ENCODE peak calls at places on chromosomes 3 and 15, in four cellular contexts. K, O, Q and P are unnamed samples.

GRCh38 chr15:27527490-27528067 is 556.6 kb downstream of the GABRG3 start:
- DNase-seq in K (no peak), Q (no peak), O (no peak), P (no peak)

GRCh38 chr3:121598564-121598963 is 5.4 kb downstream of the FBXO40 start:
- DNase-seq in O (no peak), Q (no peak), K (no peak), P (no peak)

GRCh38 chr3:112010631-112011030 is 11.9 kb downstream of the TAGLN3 start:
- DNase-seq in Q (no peak), O (no peak), K (no peak), P (no peak)

GRCh38 chr3:174397848-174398247 is 461.3 kb upstream of the NAALADL2 start:
- DNase-seq in O (no peak), K (no peak), Q (no peak), P (no peak)

GRCh38 chr3:114361391-114361790 is 67.6 kb downstream of the TIGIT start:
- DNase-seq in Q (no peak), O (no peak), K (no peak), P (no peak)

GRCh38 chr3:187101184-187102072 is 37.9 kb downstream of the RPL39L start:
- DNase-seq in Q (peak; percentile 49), O (peak; percentile 71), K (peak; percentile 72), P (no peak)

GRCh38 chr3:196528639-196529233 is 13.6 kb upstream of the SMCO1 start:
- DNase-seq in O (peak; percentile 86), K (peak; percentile 89), Q (peak; percentile 42), P (peak; percentile 64)

GRCh38 chr3:122105626-122106025 is 50.5 kb downstream of the CD86 start:
- DNase-seq in Q (peak; percentile 27), K (no peak), O (no peak), P (no peak)

GRCh38 chr3:172163320-172163719 is 123.9 kb downstream of the FNDC3B start:
- DNase-seq in Q (no peak), K (no peak), O (no peak), P (no peak)

GRCh38 chr3:192467230-192468186 is 259.8 kb downstream of the FGF12 start:
- DNase-seq in K (no peak), Q (peak; percentile 12), O (no peak), P (no peak)

GRCh38 chr3:160869825-160870224 is 113.8 kb downstream of the PPM1L start:
- DNase-seq in K (no peak), Q (no peak), O (no peak), P (no peak)

GRCh38 chr3:122973893-122974615 is 53.5 kb downstream of the SEMA5B start:
- DNase-seq in K (no peak), O (no peak), Q (no peak), P (no peak)

GRCh38 chr3:173090492-173090891 is 50.5 kb downstream of the SPATA16 start:
- DNase-seq in O (no peak), K (no peak), Q (no peak), P (no peak)

GRCh38 chr3:101989578-101990200 is 140.4 kb downstream of the NFKBIZ start:
- DNase-seq in K (no peak), O (no peak), Q (no peak), P (no peak)

GRCh38 chr15:65421360-65422215 is 1.2 kb downstream of the IGDCC4 start:
- DNase-seq in O (peak; percentile 76), Q (peak; percentile 78), K (no peak), P (peak; percentile 76)

GRCh38 chr3:161049683-161050248 is 55.4 kb downstream of the B3GALNT1 start:
- DNase-seq in K (no peak), O (no peak), Q (no peak), P (no peak)

GRCh38 chr3:51957520-51958205 is 2.5 kb downstream of the GPR62 start:
- DNase-seq in Q (no peak), O (no peak), K (no peak), P (no peak)

GRCh38 chr3:45986303-45986982 is 9.2 kb downstream of the FYCO1 start:
- DNase-seq in Q (no peak), K (peak; percentile 64), O (peak; percentile 71), P (no peak)

GRCh38 chr3:42651248-42652091 is 2.0 kb upstream of the ZBTB47 start:
- DNase-seq in O (no peak), Q (peak; percentile 16), K (no peak), P (no peak)

GRCh38 chr3:123096701-123097100 is 29.9 kb downstream of the PDIA5 start:
- DNase-seq in K (no peak), Q (peak; percentile 73), O (no peak), P (no peak)

GRCh38 chr3:47974974-47975470 is 41.2 kb downstream of the MAP4 start:
- DNase-seq in K (no peak), O (no peak), Q (no peak), P (no peak)

GRCh38 chr3:33067484-33067883 is 29.5 kb downstream of the GLB1 start:
- DNase-seq in K (no peak), Q (no peak), O (no peak), P (no peak)

GRCh38 chr3:63908081-63908736 is 4.0 kb downstream of the SCAANT1 start:
- DNase-seq in K (no peak), O (no peak), Q (no peak), P (no peak)

GRCh38 chr3:126959921-126960603 is 22.9 kb upstream of the PLXNA1 start:
- DNase-seq in Q (no peak), K (peak; percentile 45), O (no peak), P (peak; percentile 57)

GRCh38 chr3:5428607-5429516 is 241.4 kb downstream of the EDEM1 start:
- DNase-seq in Q (no peak), K (no peak), O (no peak), P (no peak)

GRCh38 chr15:59062985-59063384 is 42.0 kb upstream of the CCNB2 start:
- DNase-seq in O (no peak), K (no peak), Q (no peak), P (no peak)

GRCh38 chr3:47394140-47394855 is 13.5 kb downstream of the PTPN23 start:
- DNase-seq in K (no peak), Q (no peak), O (no peak), P (no peak)

GRCh38 chr15:71275566-71276354 is 160.5 kb downstream of the THSD4 start:
- DNase-seq in Q (no peak), K (no peak), O (no peak), P (no peak)

GRCh38 chr15:83068054-83068453 is 1.0 kb upstream of the BTBD1 start:
- DNase-seq in O (no peak), K (no peak), Q (no peak), P (no peak)

GRCh38 chr15:83066034-83066760 is 855 bp downstream of the BTBD1 start:
- DNase-seq in O (no peak), K (no peak), Q (no peak), P (no peak)

GRCh38 chr15:83067638-83067962 is 548 bp upstream of the BTBD1 start:
- DNase-seq in O (no peak), Q (no peak), K (no peak), P (no peak)

GRCh38 chr15:83065431-83065830 is 1.6 kb downstream of the BTBD1 start:
- DNase-seq in Q (no peak), K (no peak), O (no peak), P (no peak)

GRCh38 chr15:83066761-83067637 is at the start of gene BTBD1:
- DNase-seq in Q (peak; percentile 90), K (peak; percentile 97), O (peak; percentile 96), P (peak; percentile 100)
- TF ChIP-seq CTCF in Q (peak; percentile 8), K (peak; percentile 20), O (peak; percentile 24), P (peak; percentile 33)

GRCh38 chr3:50303038-50303815 is at the start of gene HYAL1:
- DNase-seq in O (peak; percentile 80), Q (peak; percentile 63), K (peak; percentile 92), P (no peak)
- TF ChIP-seq CTCF in O (no peak), Q (no peak), K (peak; percentile 32), P (peak; percentile 20)

GRCh38 chr15:63369766-63370165 is 11.9 kb downstream of the CA12 start:
- DNase-seq in Q (no peak), O (no peak), K (no peak), P (peak; percentile 11)

GRCh38 chr15:63372018-63372705 is 9.5 kb downstream of the CA12 start:
- DNase-seq in Q (no peak), O (peak; percentile 59), K (no peak), P (peak; percentile 95)

GRCh38 chr15:63369296-63369695 is 12.3 kb downstream of the CA12 start:
- DNase-seq in K (no peak), O (no peak), Q (no peak), P (no peak)

GRCh38 chr15:63371297-63371918 is 10.2 kb downstream of the CA12 start:
- DNase-seq in O (no peak), Q (no peak), K (no peak), P (peak; percentile 72)

DNA sequence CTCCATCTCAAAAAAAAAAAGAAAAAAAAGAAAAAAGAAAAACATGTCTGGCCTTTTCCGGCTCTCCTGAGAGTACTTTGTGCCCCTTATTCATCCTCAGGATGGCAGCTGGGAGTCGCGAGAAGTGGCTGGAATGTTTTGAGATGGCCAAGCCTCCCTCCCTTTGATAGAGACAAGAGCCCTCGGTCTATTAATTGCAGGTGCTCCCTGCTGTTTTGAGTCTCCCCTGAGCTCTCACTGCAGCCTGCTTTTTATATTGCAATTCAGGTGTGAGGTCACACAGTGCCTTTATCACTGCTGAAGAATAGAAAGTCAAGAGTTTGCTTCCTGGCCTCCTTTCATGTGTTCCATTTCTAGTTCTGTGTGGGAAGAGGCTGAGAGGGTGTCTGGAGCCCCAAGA is 10.9 kb downstream of the CA12 start:
- DNase-seq in O (peak; percentile 62), K (no peak), Q (no peak), P (peak; percentile 10)
- TF ChIP-seq CTCF in O (no peak), K (no peak), Q (no peak), P (no peak)

GRCh38 chr15:57373882-57374276 is 2.4 kb upstream of the CGNL1 start:
- DNase-seq in O (no peak), K (no peak), Q (no peak), P (no peak)
- TF ChIP-seq CTCF in O (no peak), K (no peak), Q (no peak), P (no peak)

DNA sequence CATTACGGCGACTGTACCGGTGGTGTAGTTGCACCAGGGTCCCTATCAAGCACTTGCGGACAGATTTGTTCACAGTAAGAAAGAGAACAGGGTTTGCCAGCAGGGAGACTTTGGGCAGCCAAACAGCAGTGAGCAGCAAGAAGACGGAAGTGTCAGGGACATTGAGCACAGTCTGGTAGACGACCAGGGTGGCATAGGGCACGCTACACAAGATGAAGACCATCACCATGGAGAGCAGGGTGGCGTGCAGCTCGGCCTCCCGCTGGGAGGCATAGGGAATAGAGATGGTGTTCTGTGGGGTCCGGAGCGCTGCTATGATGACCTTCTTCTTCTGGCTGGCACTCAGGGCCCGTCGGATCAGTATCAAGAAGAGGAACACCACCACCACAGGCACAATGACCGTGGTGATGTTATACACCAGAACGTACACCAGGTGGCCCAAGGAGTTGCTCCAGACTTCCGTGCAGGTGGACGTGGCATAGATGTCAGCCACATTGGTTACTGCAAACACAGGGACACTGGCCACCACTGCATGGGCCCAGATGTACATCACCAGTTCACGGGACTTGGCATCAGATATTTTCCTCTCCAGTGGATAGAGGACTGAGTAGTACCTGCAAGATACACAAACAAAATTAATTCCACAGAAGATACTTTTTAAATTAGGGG is 19.1 kb upstream of the FSIP1 start:
- DNase-seq in K (no peak), Q (no peak), O (no peak), P (no peak)
- TF ChIP-seq CTCF in K (peak; percentile 26), Q (no peak), O (peak; percentile 13), P (peak; percentile 80)

GRCh38 chr15:31236184-31237041 is 90.2 kb upstream of the KLF13 start:
- DNase-seq in O (peak; percentile 84), Q (peak; percentile 80), K (peak; percentile 73), P (peak; percentile 84)
- TF ChIP-seq CTCF in O (no peak), Q (peak; percentile 23), K (no peak), P (peak; percentile 7)